ENCODE peak calls at places on chromosomes 12 and 14, in nine cellular contexts. C is heart right ventricle; S is nephron progenitor cell; A is GM12891; X is epithelial cell of esophagus; G is hepatocyte; J is progenitor cell of endocrine pancreas; Q is stimulated activated CD4-positive, alpha-beta T cell treated with anti-CD3 and anti-CD28 coated beads, Interleukin-4, amount 100 ng/mL, for 24 hours; V is NCI-H2107. W is an unnamed sample.
A peak's percentile ranks its signal among the peaks of the same experiment; 100 is the strongest.

GRCh38 chr14:20428010-20428365 is 8.0 kb downstream of the KLHL33 start:
- DNase-seq in Q (no peak), S (no peak), C (no peak), V (no peak), J (no peak), G (no peak), A (no peak), X (no peak), W (no peak)

GRCh38 chr12:132587781-132588180 is 22.6 kb downstream of the LRCOL1 start:
- DNase-seq in C (no peak), J (no peak), S (no peak), V (no peak), X (no peak), Q (no peak), A (no peak), G (no peak), W (no peak)

GRCh38 chr12:6614513-6615177 is 7.5 kb upstream of the CHD4 start:
- DNase-seq in A (no peak), V (no peak), S (no peak), G (peak; percentile 46), Q (no peak), X (peak; percentile 39), C (no peak), J (no peak), W (no peak)

GRCh38 chr12:27616356-27617150 is 79.7 kb upstream of the REP15 start:
- DNase-seq in X (peak; percentile 42), S (no peak), Q (no peak), J (no peak), G (no peak), A (no peak), V (no peak), C (no peak), W (peak; percentile 41)

GRCh38 chr14:40599726-40600125 is 1007.0 kb upstream of the LRFN5 start:
- DNase-seq in C (no peak), Q (no peak), X (peak; percentile 48), J (no peak), V (no peak), A (no peak), S (no peak), G (peak; percentile 17), W (peak; percentile 37)

GRCh38 chr12:108975024-108975593 is 45.8 kb downstream of the SVOP start:
- DNase-seq in G (no peak), Q (no peak), X (no peak), V (no peak), S (no peak), C (no peak), A (no peak), J (no peak), W (no peak)

GRCh38 chr14:90518941-90519256 is 122.1 kb downstream of the CALM1 start:
- DNase-seq in Q (peak; percentile 40), S (no peak), G (peak; percentile 22), C (no peak), V (no peak), X (peak; percentile 32), J (no peak), A (peak; percentile 72), W (peak; percentile 23)

GRCh38 chr12:42144174-42144423 is 575 bp downstream of the GXYLT1 start:
- DNase-seq in X (no peak), Q (no peak), J (peak; percentile 30), C (no peak), V (no peak), G (no peak), S (no peak), A (no peak), W (no peak)

GRCh38 chr14:104993808-104994591 is 8.4 kb downstream of the CLBA1 start:
- DNase-seq in S (no peak), A (no peak), G (no peak), J (no peak), Q (no peak), C (no peak), V (no peak), X (no peak), W (no peak)

GRCh38 chr12:30754750-30755394 is at the start of gene CAPRIN2:
- DNase-seq in Q (peak; percentile 92), C (peak; percentile 98), G (peak; percentile 98), X (peak; percentile 98), A (peak; percentile 79), J (peak; percentile 100), S (peak; percentile 97), V (peak; percentile 95), W (peak; percentile 83)

GRCh38 chr12:121190523-121191031 is 19.4 kb upstream of the P2RX4 start:
- DNase-seq in A (no peak), C (no peak), G (peak; percentile 35), V (no peak), Q (no peak), J (no peak), X (peak; percentile 89), S (no peak), W (peak; percentile 87)

GRCh38 chr12:97899956-97900355 is 437.4 kb downstream of the RMST start:
- DNase-seq in G (peak; percentile 23), V (no peak), J (no peak), S (no peak), A (no peak), Q (no peak), X (peak; percentile 3), C (no peak), W (peak; percentile 61)

GRCh38 chr14:73715707-73716106 is 1.5 kb upstream of the PNMA1 start:
- DNase-seq in V (no peak), Q (no peak), C (no peak), S (no peak), J (no peak), X (no peak), A (no peak), G (no peak), W (no peak)

GRCh38 chr12:20280515-20280914 is 87.8 kb upstream of the PDE3A start:
- DNase-seq in Q (no peak), J (no peak), G (no peak), V (no peak), A (no peak), C (no peak), S (no peak), X (no peak), W (no peak)

GRCh38 chr12:13316847-13317246 is 120.3 kb downstream of the EMP1 start:
- DNase-seq in A (no peak), J (no peak), G (peak; percentile 49), Q (no peak), X (no peak), V (no peak), C (no peak), S (no peak), W (no peak)

GRCh38 chr14:61148742-61149350 is 132.3 kb downstream of the TMEM30B start:
- DNase-seq in C (no peak), Q (no peak), A (no peak), G (no peak), V (no peak), S (no peak), X (no peak), J (no peak), W (no peak)

GRCh38 chr14:54782803-54783659 is 119.6 kb downstream of the GCH1 start:
- DNase-seq in Q (no peak), A (peak; percentile 64), C (no peak), S (peak; percentile 22), V (no peak), X (no peak), J (no peak), G (no peak), W (no peak)

GRCh38 chr12:89817501-89818226 is 109.0 kb upstream of the ATP2B1 start:
- DNase-seq in C (no peak), V (no peak), J (no peak), A (no peak), S (no peak), G (no peak), Q (no peak), X (peak; percentile 43), W (peak; percentile 83)

GRCh38 chr12:94178886-94179285 is 30.5 kb downstream of the PLXNC1 start:
- DNase-seq in X (no peak), C (no peak), V (no peak), S (no peak), J (no peak), Q (no peak), A (no peak), G (no peak), W (no peak)

GRCh38 chr12:52802442-52802841 is 6.5 kb upstream of the KRT3 start:
- DNase-seq in A (no peak), J (no peak), X (no peak), V (no peak), G (no peak), Q (no peak), S (no peak), C (no peak), W (no peak)

GRCh38 chr14:59175404-59175803 is 13.1 kb upstream of the DAAM1 start:
- DNase-seq in V (no peak), X (no peak), S (no peak), Q (no peak), J (no peak), C (no peak), A (peak; percentile 32), G (no peak), W (no peak)

GRCh38 chr14:20676072-20676471 is 8.3 kb upstream of the RNASE4 start:
- DNase-seq in C (no peak), J (no peak), X (no peak), Q (no peak), G (no peak), S (no peak), A (no peak), V (no peak), W (no peak)

W was measured in bronchial epithelial cell.